ENCODE peak calls at places on chromosomes 1 and 21, in five cellular contexts. S, E, C, P and L are unnamed samples.

GRCh38 chr1:152924191-152924590 is 15.8 kb downstream of the IVL start:
- DNase-seq in S (no peak), E (no peak), C (no peak), P (no peak), L (no peak)

GRCh38 chr1:182855886-182856285 is 16.7 kb downstream of the DHX9 start:
- DNase-seq in S (no peak), E (no peak), C (no peak), P (no peak), L (no peak)

GRCh38 chr1:111225717-111226400 is 1.7 kb upstream of the CHI3L2 start:
- DNase-seq in S (no peak), E (no peak), C (no peak), P (no peak), L (no peak)

GRCh38 chr21:17554619-17555472 is 42.0 kb downstream of the CXADR start:
- DNase-seq in S (no peak), E (peak; percentile 52), C (no peak), P (no peak), L (no peak)

GRCh38 chr1:7886346-7886745 is 33.5 kb upstream of the UTS2 start:
- DNase-seq in S (no peak), E (no peak), C (no peak), P (no peak), L (no peak)

GRCh38 chr1:230292739-230293720 is 133.1 kb downstream of the PGBD5 start:
- DNase-seq in S (no peak), E (peak; percentile 36), C (no peak), P (no peak), L (no peak)

GRCh38 chr1:102550729-102551384 is 554.1 kb upstream of the OLFM3 start:
- DNase-seq in S (peak; percentile 20), E (peak; percentile 53), C (peak; percentile 35), P (no peak), L (no peak)

GRCh38 chr21:33059319-33059894 is 10.5 kb upstream of the OLIG1 start:
- DNase-seq in S (peak; percentile 28), E (no peak), C (no peak), P (no peak), L (no peak)

GRCh38 chr1:214566158-214567104 is 15.0 kb upstream of the PTPN14 start:
- DNase-seq in S (no peak), E (no peak), C (peak; percentile 84), P (no peak), L (no peak)

GRCh38 chr21:15001113-15001512 is 63.7 kb downstream of the NRIP1 start:
- DNase-seq in S (no peak), E (no peak), C (no peak), P (no peak), L (no peak)

GRCh38 chr1:6788946-6789345 is 3.7 kb downstream of the CAMTA1 start:
- DNase-seq in S (no peak), E (no peak), C (no peak), P (no peak), L (no peak)

GRCh38 chr1:241736387-241736786 is 84.3 kb downstream of the WDR64 start:
- DNase-seq in S (no peak), E (peak; percentile 15), C (no peak), P (no peak), L (no peak)

GRCh38 chr1:175872588-175872987 is 129.2 kb upstream of the TNR start:
- DNase-seq in S (no peak), E (no peak), C (no peak), P (no peak), L (no peak)

GRCh38 chr1:79259390-79260336 is 253.1 kb upstream of the ADGRL4 start:
- DNase-seq in S (peak; percentile 29), E (peak; percentile 27), C (no peak), P (no peak), L (no peak)

GRCh38 chr1:183901748-183902341 is 96.9 kb downstream of the RGL1 start:
- DNase-seq in S (no peak), E (no peak), C (no peak), P (no peak), L (no peak)

GRCh38 chr1:52008074-52008809 is 17.7 kb upstream of the RAB3B start:
- DNase-seq in S (no peak), E (no peak), C (no peak), P (no peak), L (no peak)

GRCh38 chr1:34164510-34165381 is at the start of gene CSMD2:
- DNase-seq in S (peak; percentile 76), E (peak; percentile 88), C (peak; percentile 7), P (no peak), L (peak; percentile 63)

GRCh38 chr1:163195728-163196448 is 6.8 kb downstream of the RGS5 start:
- DNase-seq in S (peak; percentile 35), E (no peak), C (peak; percentile 64), P (no peak), L (no peak)

GRCh38 chr1:116569776-116570357 is 959 bp downstream of the CD58 start:
- DNase-seq in S (peak; percentile 73), E (peak; percentile 20), C (no peak), P (no peak), L (no peak)

GRCh38 chr1:155016231-155016831 is 13.7 kb downstream of the ZBTB7B start:
- DNase-seq in S (no peak), E (no peak), C (no peak), P (no peak), L (no peak)

GRCh38 chr1:150362721-150363425 is 1.1 kb upstream of the RPRD2 start:
- DNase-seq in S (no peak), E (no peak), C (no peak), P (no peak), L (no peak)

GRCh38 chr21:37230632-37231246 is 36.4 kb downstream of the VPS26C start:
- DNase-seq in S (no peak), E (no peak), C (no peak), P (no peak), L (no peak)

GRCh38 chr1:178093150-178093957 is 550 bp upstream of the RASAL2 start:
- DNase-seq in S (peak; percentile 97), E (peak; percentile 99), C (peak; percentile 98), P (peak; percentile 81), L (peak; percentile 90)
- TF ChIP-seq CTCF in S (peak; percentile 6), E (peak; percentile 15), C (peak; percentile 36), P (peak; percentile 7), L (no peak)

GRCh38 chr1:196910208-196910607 is 22.4 kb downstream of the CFHR4 start:
- DNase-seq in S (no peak), E (no peak), C (peak; percentile 14), P (no peak), L (no peak)
- TF ChIP-seq CTCF in S (no peak), E (no peak), C (peak; percentile 21), P (no peak), L (peak; percentile 21)

DNA sequence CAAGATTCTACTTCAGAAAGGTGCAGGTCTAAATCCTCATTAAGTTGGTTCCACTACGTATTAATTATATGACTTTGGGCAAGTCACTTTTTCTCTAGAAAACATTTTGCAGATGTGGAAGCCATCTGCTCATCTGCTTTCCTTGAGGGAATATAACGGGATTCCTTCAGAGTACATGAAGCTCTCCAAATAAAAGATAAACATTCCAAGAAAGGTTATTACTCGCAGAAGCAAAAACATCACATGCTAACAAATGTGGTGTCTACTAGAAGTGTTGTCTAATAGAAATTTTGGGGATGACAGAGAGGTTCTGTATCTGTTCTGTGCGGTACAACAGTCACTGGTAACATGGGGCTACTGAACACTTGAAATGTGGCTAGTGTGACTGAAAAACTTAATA is 60.2 kb downstream of the NIBAN1 start:
- DNase-seq in S (no peak), E (no peak), C (no peak), P (no peak), L (no peak)
- TF ChIP-seq CTCF in S (no peak), E (no peak), C (no peak), P (no peak), L (no peak)

DNA sequence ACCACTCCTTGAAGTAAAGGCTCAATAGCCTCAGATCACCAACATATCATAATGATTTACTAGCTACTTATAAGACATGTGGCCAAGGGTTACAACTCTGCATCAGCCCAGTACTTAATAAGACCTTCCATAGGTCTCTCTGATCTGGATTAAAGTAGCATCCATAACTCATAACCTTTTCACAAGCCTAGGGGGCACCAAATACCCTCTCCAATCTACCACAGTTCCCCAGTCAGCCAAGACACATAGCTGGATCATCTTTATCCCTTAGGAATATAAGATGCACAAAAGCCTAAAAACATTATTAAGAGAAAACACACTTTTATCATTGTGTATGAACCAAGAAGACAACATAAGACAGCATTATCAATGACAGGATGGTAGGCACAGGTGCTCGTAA is 22.1 kb downstream of the SSX2IP start:
- DNase-seq in S (no peak), E (peak; percentile 6), C (no peak), P (no peak), L (no peak)
- TF ChIP-seq CTCF in S (no peak), E (peak; percentile 40), C (peak; percentile 37), P (peak; percentile 39), L (no peak)

GRCh38 chr1:98749152-98749756 is 87.7 kb downstream of the SNX7 start:
- DNase-seq in S (peak; percentile 11), E (no peak), C (no peak), P (no peak), L (no peak)
- TF ChIP-seq CTCF in S (peak; percentile 47), E (peak; percentile 56), C (peak; percentile 34), P (peak; percentile 58), L (peak; percentile 48)

DNA sequence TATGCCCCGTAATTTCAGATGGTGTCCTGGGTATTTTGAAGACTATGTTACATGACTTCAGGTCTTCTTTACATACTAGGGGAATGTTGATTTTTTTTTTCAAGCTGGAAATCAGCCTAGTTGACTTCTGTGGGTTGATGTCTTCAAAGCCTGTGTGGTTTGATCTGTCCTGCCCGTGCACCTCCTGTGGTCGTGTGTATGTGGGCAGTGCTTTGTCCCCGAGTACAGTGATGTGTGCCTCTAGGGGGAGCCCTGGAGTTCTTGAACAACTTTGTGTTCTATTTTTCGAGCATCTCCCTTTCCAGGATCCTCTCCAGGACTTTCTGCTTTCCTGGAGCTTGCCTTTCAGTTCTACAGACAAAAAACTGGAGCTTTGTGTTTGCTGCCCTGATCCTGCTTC is 28.9 kb downstream of the OBSCN start:
- DNase-seq in S (peak; percentile 33), E (peak; percentile 84), C (peak; percentile 31), P (no peak), L (peak; percentile 14)
- TF ChIP-seq CTCF in S (peak; percentile 10), E (peak; percentile 68), C (peak; percentile 59), P (peak; percentile 46), L (no peak)